ENCODE peak calls at places on chromosomes 5 and 9, in six cellular contexts. I is GM23338, B is foreskin fibroblast, D is fibroblast of pulmonary artery, A is AG10803, F is stomach. S is an unnamed sample.

GRCh38 chr5:135466178-135467050 is 14.3 kb upstream of the TIFAB start:
- DNase-seq in I (peak), D (peak), B (peak), F (peak), A (peak), S (peak)

GRCh38 chr9:131407717-131408195 is 13.9 kb downstream of the PRRC2B start:
- DNase-seq in A (peak), B (peak), F (no peak), D (peak), I (peak), S (peak)

GRCh38 chr9:133991964-133992779 is at the start of gene VAV2:
- DNase-seq in B (peak), D (peak), A (peak), I (peak), F (peak), S (peak)

GRCh38 chr5:45399041-45399440 is 297.1 kb downstream of the HCN1 start:
- DNase-seq in D (no peak), F (no peak), I (no peak), A (no peak), B (no peak), S (no peak)

GRCh38 chr9:136833381-136834142 is 8.7 kb upstream of the AJM1 start:
- DNase-seq in B (no peak), F (no peak), D (no peak), A (no peak), I (no peak), S (no peak)

GRCh38 chr5:154309361-154309725 is 118.8 kb downstream of the GALNT10 start:
- DNase-seq in A (peak), D (peak), B (peak), I (no peak), F (no peak), S (peak)

GRCh38 chr5:100165309-100165708 is 369.9 kb upstream of the FAM174A start:
- DNase-seq in A (no peak), F (no peak), B (no peak), I (no peak), D (no peak), S (no peak)

GRCh38 chr5:134489227-134489944 is 36.1 kb upstream of the JADE2 start:
- DNase-seq in F (peak), B (no peak), A (no peak), D (no peak), I (no peak), S (no peak)

GRCh38 chr9:26129216-26129615 is 451.0 kb upstream of the TUSC1 start:
- DNase-seq in A (peak), D (peak), F (no peak), B (peak), I (no peak), S (peak)

GRCh38 chr5:128613111-128613510 is 75.1 kb upstream of the FBN2 start:
- DNase-seq in I (no peak), D (no peak), F (no peak), A (no peak), B (peak), S (no peak)

GRCh38 chr5:64166201-64166959 is 737 bp downstream of the RNF180 start:
- DNase-seq in I (peak), D (peak), B (peak), F (no peak), A (no peak), S (peak)

GRCh38 chr5:88743231-88743879 is 139.6 kb downstream of the MEF2C start:
- DNase-seq in F (no peak), D (peak), I (no peak), A (no peak), B (peak), S (no peak)

GRCh38 chr5:118336468-118336867 is 651.9 kb downstream of the DTWD2 start:
- DNase-seq in F (no peak), D (no peak), B (no peak), A (no peak), I (no peak), S (no peak)

GRCh38 chr5:55437859-55438206 is 96.9 kb downstream of the PLPP1 start:
- DNase-seq in F (no peak), A (no peak), I (no peak), D (no peak), B (no peak), S (no peak)

GRCh38 chr9:76230961-76231360 is 163.3 kb downstream of the RFK start:
- DNase-seq in I (no peak), B (no peak), F (no peak), D (peak), A (no peak), S (no peak)

GRCh38 chr9:129587487-129588262 is 33.2 kb downstream of the C9orf50 start:
- DNase-seq in D (no peak), B (peak), F (no peak), A (no peak), I (peak), S (no peak)

GRCh38 chr9:127989094-127989493 is 8.3 kb upstream of the EEIG1 start:
- DNase-seq in F (no peak), A (no peak), I (no peak), D (no peak), B (no peak), S (no peak)

GRCh38 chr5:90161399-90161798 is 248.2 kb downstream of the CETN3 start:
- DNase-seq in A (peak), I (peak), D (peak), F (peak), B (peak), S (peak)

GRCh38 chr9:134591573-134591981 is 50.0 kb upstream of the COL5A1 start:
- DNase-seq in D (no peak), A (peak), B (peak), I (no peak), F (no peak), S (peak)

GRCh38 chr5:143575264-143575663 is 171.8 kb upstream of the NR3C1 start:
- DNase-seq in A (no peak), B (no peak), I (no peak), D (no peak), F (no peak), S (no peak)

GRCh38 chr5:141349917-141350619 is at the start of gene PCDHGB1:
- DNase-seq in F (no peak), I (peak), B (peak), D (peak), A (peak), S (peak)

GRCh38 chr9:19116391-19116790 is 10.9 kb downstream of the PLIN2 start:
- DNase-seq in F (no peak), D (no peak), I (no peak), A (peak), B (peak), S (peak)

GRCh38 chr5:41408676-41409443 is 101.5 kb downstream of the PLCXD3 start:
- DNase-seq in D (peak), I (no peak), F (no peak), B (peak), A (peak), S (peak)

GRCh38 chr9:135681161-135681560 is 18.1 kb downstream of the LCN9 start:
- DNase-seq in B (no peak), F (no peak), I (no peak), A (no peak), D (no peak), S (no peak)

GRCh38 chr5:31269259-31269658 is 75.8 kb downstream of the CDH6 start:
- DNase-seq in B (no peak), I (no peak), A (no peak), D (no peak), F (no peak), S (no peak)

GRCh38 chr9:114507726-114508125 is 2.5 kb upstream of the WHRN start:
- DNase-seq in A (peak), I (peak), F (no peak), D (peak), B (peak), S (no peak)

GRCh38 chr9:3181049-3181953 is 337.4 kb upstream of the PUM3 start:
- DNase-seq in D (peak), I (peak), F (peak), B (peak), A (no peak), S (peak)

GRCh38 chr5:135214897-135215616 is 181.0 kb upstream of the PITX1 start:
- DNase-seq in I (no peak), F (peak), B (peak), A (peak), D (peak), S (no peak)

GRCh38 chr5:15525679-15526275 is 25.8 kb downstream of the FBXL7 start:
- DNase-seq in F (no peak), A (peak), D (peak), B (peak), I (no peak), S (peak)

GRCh38 chr5:112929336-112930081 is 7.5 kb upstream of the REEP5 start:
- DNase-seq in B (no peak), D (no peak), I (no peak), F (no peak), A (no peak), S (no peak)

GRCh38 chr5:60489856-60490255 is 210.1 kb downstream of the DEPDC1B start:
- DNase-seq in F (no peak), D (no peak), A (no peak), I (no peak), B (no peak), S (no peak)
- H3K4me3 ChIP-seq in F (no peak), D (no peak), A (no peak), I (no peak), B (no peak), S (no peak)

GRCh38 chr9:35452481-35452880 is 37.4 kb upstream of the RUSC2 start:
- DNase-seq in A (no peak), I (peak), B (peak), F (no peak), D (no peak), S (no peak)
- TF ChIP-seq CTCF in A (peak), I (peak), B (no peak), F (no peak), D (peak), S (peak)

DNA sequence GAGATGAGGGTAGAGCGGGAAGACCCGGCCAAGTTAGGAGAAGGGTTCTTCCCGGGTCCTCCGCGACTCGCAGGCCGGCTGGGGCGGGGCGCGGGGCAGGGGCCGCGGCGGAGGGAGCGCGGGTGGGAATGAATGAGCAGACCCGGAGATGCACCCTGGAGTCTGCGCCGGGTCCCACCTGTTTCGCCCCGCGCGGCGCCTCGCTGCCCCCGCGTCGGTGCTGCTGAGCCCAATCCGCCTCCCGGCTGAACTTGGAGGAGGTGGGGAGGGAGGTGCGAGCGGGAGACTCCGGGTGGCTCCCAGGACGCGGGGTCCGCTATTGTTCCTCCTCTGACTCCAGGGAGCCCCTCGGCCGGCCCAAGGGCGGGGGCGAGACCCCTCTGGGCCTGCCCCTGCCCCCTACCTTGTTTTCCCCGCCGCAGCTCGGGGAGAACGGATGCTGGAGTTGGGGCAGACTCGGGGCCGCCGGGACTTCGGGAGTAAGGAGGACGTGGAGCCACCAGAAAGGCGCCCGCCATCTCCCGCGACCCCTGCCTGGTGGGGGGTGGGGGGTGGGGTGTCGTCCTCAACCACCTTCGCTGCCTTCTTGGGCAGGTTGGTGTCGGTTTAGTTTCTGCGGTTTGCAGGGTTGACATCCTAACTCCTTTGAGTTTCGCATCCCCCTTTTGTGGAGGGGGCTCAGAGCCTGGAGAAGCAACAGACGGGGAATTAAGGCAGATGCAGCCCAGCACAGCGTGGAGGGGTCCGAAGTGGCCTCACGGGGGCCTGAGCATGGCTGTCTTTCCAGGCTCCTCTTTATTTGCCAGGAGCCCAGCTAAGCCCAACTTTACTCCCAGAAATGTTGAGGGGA is 797 bp downstream of the RAI14 start:
- DNase-seq in B (peak), D (no peak), I (peak), A (no peak), F (peak), S (no peak)
- H3K4me3 ChIP-seq in B (peak), D (peak), I (peak), A (peak), F (peak), S (peak)

GRCh38 chr5:38751103-38751502 is 94.7 kb upstream of the OSMR start:
- DNase-seq in F (no peak), D (peak), B (no peak), A (no peak), I (peak), S (no peak)
- TF ChIP-seq CTCF in F (no peak), D (peak), B (no peak), A (no peak), I (peak), S (peak)

GRCh38 chr5:160128632-160129031 is 9.4 kb upstream of the PWWP2A start:
- DNase-seq in I (no peak), D (no peak), A (no peak), F (no peak), B (no peak), S (no peak)

GRCh38 chr5:160134332-160134731 is 15.1 kb upstream of the PWWP2A start:
- DNase-seq in B (no peak), D (no peak), F (no peak), A (no peak), I (no peak), S (no peak)

GRCh38 chr5:160129841-160130240 is 10.6 kb upstream of the PWWP2A start:
- DNase-seq in F (no peak), I (no peak), B (peak), A (peak), D (no peak), S (no peak)

GRCh38 chr5:160133918-160134304 is 14.7 kb upstream of the PWWP2A start:
- DNase-seq in F (no peak), B (no peak), D (no peak), A (no peak), I (peak), S (peak)

GRCh38 chr5:160133071-160133917 is 14.0 kb upstream of the PWWP2A start:
- DNase-seq in B (peak), D (peak), A (peak), I (peak), F (peak), S (peak)
- H3K4me3 ChIP-seq in B (no peak), D (no peak), A (peak), I (peak), F (peak), S (no peak)